ENCODE peak calls at places on chromosomes 5 and 9, in six cellular contexts. F is HepG2, Z is esophagus muscularis mucosa, A is stomach, U is K562, W is tibial nerve. T is an unnamed sample.

GRCh38 chr9:133463234-133463863 is 3.6 kb downstream of the CACFD1 start:
- DNase-seq in U (peak), F (no peak), W (no peak), A (no peak), Z (no peak), T (no peak)

GRCh38 chr9:134602547-134603362 is 38.8 kb upstream of the COL5A1 start:
- DNase-seq in A (no peak), Z (peak), W (no peak), F (peak), U (no peak), T (peak)

GRCh38 chr9:134966270-134966669 is 48.6 kb upstream of the FCN1 start:
- DNase-seq in F (no peak), U (no peak), A (no peak), Z (no peak), W (no peak), T (no peak)

GRCh38 chr5:24363789-24364534 is 280.8 kb downstream of the CDH10 start:
- DNase-seq in F (no peak), U (no peak), W (no peak), Z (no peak), A (no peak), T (no peak)

GRCh38 chr5:134603059-134603458 is 29.6 kb downstream of the SAR1B start:
- DNase-seq in F (no peak), A (no peak), W (no peak), Z (no peak), U (no peak), T (no peak)

GRCh38 chr5:137264573-137264972 is 234.6 kb downstream of the SPOCK1 start:
- DNase-seq in F (no peak), W (no peak), Z (no peak), U (no peak), A (no peak), T (no peak)

GRCh38 chr5:57751710-57752109 is 269.1 kb upstream of the ACTBL2 start:
- DNase-seq in Z (no peak), W (no peak), F (no peak), A (no peak), U (no peak), T (no peak)

GRCh38 chr5:177458912-177459350 is 12.3 kb downstream of the PRR7 start:
- DNase-seq in W (no peak), U (no peak), Z (no peak), F (no peak), A (no peak), T (no peak)

GRCh38 chr9:94864183-94864582 is 137.7 kb downstream of the AOPEP start:
- DNase-seq in A (no peak), W (no peak), U (no peak), Z (no peak), F (no peak), T (no peak)

GRCh38 chr5:173328896-173329369 is 719 bp upstream of the STC2 start:
- DNase-seq in Z (no peak), F (peak), A (no peak), U (no peak), W (no peak), T (no peak)

GRCh38 chr9:84339523-84339922 is 1.0 kb downstream of the SLC28A3 start:
- DNase-seq in U (no peak), A (no peak), W (no peak), Z (no peak), F (no peak), T (no peak)

DNA sequence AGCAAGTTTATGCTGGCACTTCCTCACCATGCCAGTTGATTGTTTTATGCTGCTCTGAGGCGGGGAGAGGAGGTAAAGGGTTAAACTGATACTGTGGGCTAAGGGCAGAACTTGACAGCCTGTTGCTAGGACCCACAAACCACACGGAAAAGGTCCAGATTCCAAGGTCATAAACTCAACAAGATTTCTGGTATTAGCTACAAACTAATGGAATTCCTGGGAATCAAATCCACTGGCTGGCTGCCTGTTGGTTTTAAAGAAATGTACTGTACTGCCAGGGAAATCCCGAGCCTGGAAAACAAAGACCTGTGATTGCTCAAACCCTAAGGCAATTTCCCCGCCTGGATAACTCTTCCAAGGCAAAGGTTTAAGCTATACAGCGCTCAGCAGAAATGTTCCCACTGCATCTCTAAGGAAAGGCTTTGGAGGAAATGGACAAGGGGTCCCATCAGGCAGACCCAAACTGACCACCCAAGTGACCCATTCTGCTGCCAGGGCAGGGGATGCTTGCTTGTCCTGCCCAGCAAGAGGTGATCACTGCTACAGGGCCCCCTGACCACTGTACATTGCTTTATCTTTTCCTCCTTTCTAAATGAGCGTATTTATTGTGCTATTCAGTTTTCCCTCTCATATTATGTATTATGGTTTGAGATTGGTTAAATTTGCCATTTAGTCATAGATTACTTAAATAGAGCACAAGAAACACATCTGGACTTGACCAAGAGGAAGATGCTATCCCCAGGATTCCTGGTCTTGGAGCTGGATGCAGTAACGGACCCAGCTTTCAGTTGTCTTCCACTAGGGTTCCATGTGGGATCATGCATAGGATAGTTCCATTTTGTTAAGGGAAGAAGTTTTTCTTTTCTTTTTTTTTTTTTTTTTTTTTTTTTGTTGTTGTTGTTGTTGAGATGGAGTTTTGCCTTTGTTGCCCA is 124.3 kb downstream of the SUSD1 start:
- DNase-seq in U (no peak), F (peak), W (no peak), Z (peak), A (peak), T (no peak)
- H3K27ac ChIP-seq in U (no peak), F (peak), W (no peak), Z (peak), A (peak), T (no peak)

DNA sequence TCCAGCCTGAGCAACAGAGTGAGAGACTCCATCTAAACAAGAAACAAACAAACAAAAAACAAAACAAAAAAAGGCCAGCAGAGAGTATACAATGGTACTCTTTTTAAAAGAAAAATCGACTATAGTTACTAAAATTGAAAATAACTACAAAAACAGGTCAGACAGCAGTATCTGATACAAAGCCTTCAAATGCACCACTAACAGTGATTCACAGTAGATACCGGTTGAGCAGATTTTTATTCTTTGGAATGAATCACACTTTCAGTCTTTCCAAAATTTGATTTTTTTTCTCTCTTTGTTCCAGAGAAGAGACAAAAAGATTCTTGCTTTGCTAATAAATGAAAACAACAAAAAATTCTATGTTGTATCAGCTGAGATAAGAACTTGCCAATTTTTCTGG is 36.9 kb downstream of the ROR2 start:
- DNase-seq in U (no peak), W (no peak), Z (no peak), F (no peak), A (no peak), T (no peak)
- TF ChIP-seq EP300 in U (no peak), W (no peak), Z (no peak), F (no peak), A (no peak), T (no peak)

DNA sequence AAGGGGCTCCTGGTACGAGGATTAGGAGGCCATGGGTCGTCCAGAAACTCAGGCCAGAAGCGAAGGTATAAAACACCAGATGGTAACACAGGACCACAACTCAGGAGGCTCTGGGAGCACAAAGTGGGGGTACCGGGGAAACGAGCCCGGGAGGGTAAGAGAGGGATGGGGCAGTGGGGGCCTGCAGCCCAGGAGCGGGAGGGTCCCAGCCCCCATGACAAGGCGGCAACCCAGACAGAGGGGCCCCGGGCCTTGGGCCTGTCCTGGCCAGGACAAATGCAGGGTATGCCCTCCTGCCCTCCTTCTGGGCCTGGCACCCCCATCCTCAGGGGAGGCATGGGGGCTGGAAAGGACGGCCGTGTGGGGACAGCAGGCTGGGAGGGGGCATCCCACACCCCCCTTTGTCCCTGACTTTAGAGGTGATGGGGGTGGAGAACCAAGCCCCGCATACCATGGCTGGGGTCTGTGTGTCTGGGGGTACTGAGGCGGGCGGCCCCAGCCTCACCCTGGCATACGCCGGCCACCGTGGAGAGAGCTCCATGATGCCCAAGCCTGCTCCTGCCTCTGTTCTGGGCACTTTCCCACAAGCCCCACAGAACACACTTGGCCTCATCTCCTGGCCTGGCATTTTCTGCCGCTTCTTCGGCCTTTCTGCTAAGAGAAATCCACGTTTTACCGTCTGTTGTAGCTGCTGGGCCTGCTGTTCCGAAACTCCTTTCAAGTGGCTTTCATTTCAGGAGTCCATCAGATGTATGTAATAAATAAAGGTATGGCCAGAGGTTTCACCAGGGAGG is 46.9 kb upstream of the EXOC3 start:
- DNase-seq in Z (peak), A (no peak), F (no peak), U (no peak), W (no peak), T (no peak)
- H3K27ac ChIP-seq in Z (no peak), A (no peak), F (no peak), U (no peak), W (no peak), T (no peak)

DNA sequence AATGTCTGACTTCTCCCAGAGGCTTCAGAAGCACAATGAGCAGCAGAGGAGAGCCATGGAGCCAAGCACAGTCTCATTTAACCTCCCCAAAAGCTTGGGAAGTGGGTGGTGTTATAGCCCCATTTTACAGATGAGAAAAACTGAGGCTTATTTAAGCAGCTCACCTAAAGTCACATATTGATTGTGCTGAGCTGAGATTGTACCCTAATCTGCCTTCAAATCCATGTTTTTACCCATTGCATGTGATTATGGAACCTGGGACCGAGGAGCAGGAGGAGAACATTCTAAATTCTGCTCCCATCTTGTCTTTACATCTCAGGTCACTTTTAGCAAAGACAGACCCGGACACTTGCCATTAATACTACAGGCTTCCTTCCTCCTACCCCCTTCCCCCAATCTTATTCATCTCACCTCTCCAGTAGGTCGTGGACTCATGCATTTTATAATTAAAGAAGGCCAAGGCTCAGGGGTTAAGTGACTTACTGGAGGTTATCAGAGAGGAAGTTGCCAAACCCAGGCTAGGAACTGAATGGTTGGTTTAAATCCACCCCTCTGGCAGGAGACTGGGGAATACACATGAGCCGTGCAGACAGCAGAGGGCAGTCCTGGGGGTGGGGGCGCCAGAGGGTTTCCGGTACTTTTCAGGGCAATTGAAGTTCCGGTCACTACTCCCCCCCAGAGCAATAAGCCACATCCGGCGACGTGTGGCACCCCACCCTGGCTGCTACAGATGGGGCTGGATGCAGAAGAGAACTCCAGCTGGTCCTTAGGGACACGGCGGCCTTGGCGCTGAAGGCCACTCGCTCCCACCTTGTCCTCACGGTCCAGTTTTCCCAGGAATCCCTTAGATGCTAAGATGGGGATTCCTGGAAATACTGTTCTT is 51.0 kb upstream of the IL17B start:
- DNase-seq in F (peak), Z (no peak), W (no peak), A (no peak), U (peak), T (peak)
- TF ChIP-seq EP300 in F (peak), Z (no peak), W (no peak), A (no peak), U (peak), T (no peak)

T was measured in ovary.